ENCODE peak calls at places on chromosomes 3 and 15, in eight cellular contexts. M is Kasumi-1; L is A172; W is type B pancreatic cell; H is GM19239; A is ELR; U is stimulated activated CD4-positive, alpha-beta T cell treated with anti-CD3 and anti-CD28 coated beads, Interleukin-4, amount 100 ng/mL, for 48 hours; C is endothelial cell. J is an unnamed sample.

GRCh38 chr15:51227967-51228783 is 110.2 kb downstream of the CYP19A1 start:
- DNase-seq in M (peak), C (no peak), A (peak), H (peak), W (no peak), U (peak), L (peak), J (peak)

GRCh38 chr3:141994856-141995255 is 118.4 kb downstream of the ATP1B3 start:
- DNase-seq in W (no peak), L (no peak), U (no peak), A (no peak), H (no peak), C (no peak), M (no peak), J (no peak)

GRCh38 chr3:179624471-179624870 is 19.9 kb downstream of the NDUFB5 start:
- DNase-seq in M (no peak), A (peak), C (no peak), L (peak), H (no peak), U (no peak), W (no peak), J (no peak)

GRCh38 chr3:65855370-65856100 is 183.2 kb downstream of the MAGI1 start:
- DNase-seq in W (no peak), A (peak), H (no peak), C (no peak), U (no peak), M (no peak), L (no peak), J (peak)

GRCh38 chr15:27017168-27017809 is 46.3 kb downstream of the GABRG3 start:
- DNase-seq in M (peak), C (peak), A (peak), L (peak), W (no peak), H (peak), U (no peak), J (peak)

GRCh38 chr15:25877681-25878080 is 14.6 kb upstream of the ATP10A start:
- DNase-seq in H (no peak), U (no peak), C (no peak), L (no peak), M (no peak), W (peak), A (no peak), J (no peak)

GRCh38 chr15:51907136-51907862 is 64.3 kb downstream of the LEO1 start:
- DNase-seq in M (no peak), A (peak), C (no peak), W (no peak), H (no peak), L (peak), U (no peak), J (peak)

GRCh38 chr3:160376681-160377080 is 22.3 kb downstream of the IFT80 start:
- DNase-seq in L (no peak), U (no peak), H (no peak), M (no peak), A (peak), C (no peak), W (no peak), J (no peak)

GRCh38 chr3:24508423-24508839 is 13.8 kb upstream of the THRB start:
- DNase-seq in L (peak), A (peak), C (no peak), W (no peak), H (no peak), M (no peak), U (no peak), J (no peak)

GRCh38 chr3:114361391-114361790 is 67.6 kb downstream of the TIGIT start:
- DNase-seq in L (no peak), A (no peak), M (no peak), U (no peak), W (no peak), C (no peak), H (no peak), J (no peak)

GRCh38 chr3:73786346-73786807 is 161.6 kb upstream of the PDZRN3 start:
- DNase-seq in U (no peak), L (peak), A (peak), W (no peak), H (no peak), C (no peak), M (no peak), J (peak)

GRCh38 chr15:77503764-77504163 is 83.1 kb downstream of the HMG20A start:
- DNase-seq in L (no peak), C (no peak), W (no peak), H (no peak), U (no peak), M (no peak), A (no peak), J (no peak)